ENCODE peak calls at places on chromosome 4, in five cellular contexts. J is colonic mucosa, H is AG10803, M is Panc1, Q is fibroblast of lung. I is an unnamed sample.

GRCh38 chr4:46267866-46268265 is 122.1 kb downstream of the GABRA2 start:
- DNase-seq in J (no peak), H (no peak), M (no peak), Q (no peak), I (no peak)

GRCh38 chr4:153228512-153229145 is 24.4 kb downstream of the TRIM2 start:
- DNase-seq in J (no peak), H (no peak), M (no peak), Q (peak), I (no peak)

GRCh38 chr4:38266616-38267015 is 306.4 kb downstream of the PTTG2 start:
- DNase-seq in J (peak), H (peak), M (peak), Q (peak), I (no peak)

GRCh38 chr4:38976308-38976707 is 55.9 kb downstream of the TMEM156 start:
- DNase-seq in J (no peak), H (no peak), M (no peak), Q (no peak), I (no peak)

GRCh38 chr4:106583567-106583966 is 215.0 kb upstream of the GIMD1 start:
- DNase-seq in J (no peak), H (peak), M (no peak), Q (peak), I (peak)

GRCh38 chr4:158068063-158068462 is 104.8 kb downstream of the GASK1B start:
- DNase-seq in J (no peak), H (peak), M (no peak), Q (peak), I (no peak)

GRCh38 chr4:118994030-118994429 is 105.4 kb downstream of the SYNPO2 start:
- DNase-seq in J (peak), H (peak), M (no peak), Q (peak), I (peak)

GRCh38 chr4:152515678-152516077 is 20.2 kb downstream of the FBXW7 start:
- DNase-seq in J (no peak), H (peak), M (no peak), Q (peak), I (peak)

GRCh38 chr4:89403826-89404225 is 96.2 kb upstream of the GPRIN3 start:
- DNase-seq in J (no peak), H (no peak), M (no peak), Q (no peak), I (no peak)

GRCh38 chr4:151887816-151888180 is 127.0 kb upstream of the GATB start:
- DNase-seq in J (no peak), H (no peak), M (no peak), Q (no peak), I (no peak)

GRCh38 chr4:13988347-13989265 is 361.1 kb upstream of the BOD1L1 start:
- DNase-seq in J (peak), H (peak), M (no peak), Q (peak), I (no peak)

GRCh38 chr4:172412851-172413250 is 599.6 kb downstream of the GALNTL6 start:
- DNase-seq in J (no peak), H (no peak), M (no peak), Q (no peak), I (no peak)

GRCh38 chr4:107755841-107756356 is 35.9 kb upstream of the PAPSS1 start:
- DNase-seq in J (no peak), H (peak), M (no peak), Q (peak), I (no peak)

GRCh38 chr4:148053298-148054003 is 321.6 kb downstream of the ARHGAP10 start:
- DNase-seq in J (no peak), H (no peak), M (no peak), Q (no peak), I (no peak)

GRCh38 chr4:158236304-158237030 is 26.2 kb downstream of the TMEM144 start:
- DNase-seq in J (no peak), H (no peak), M (no peak), Q (no peak), I (no peak)

GRCh38 chr4:87949961-87950360 is 25.6 kb upstream of the SPP1 start:
- DNase-seq in J (peak), H (peak), M (no peak), Q (peak), I (no peak)

GRCh38 chr4:87565746-87566145 is 36.6 kb upstream of the SPARCL1 start:
- DNase-seq in J (no peak), H (no peak), M (no peak), Q (no peak), I (no peak)

GRCh38 chr4:2940267-2941137 is 22.7 kb downstream of the NOP14 start:
- DNase-seq in J (no peak), H (no peak), M (no peak), Q (no peak), I (no peak)

GRCh38 chr4:123628288-123628687 is 231.7 kb downstream of the SPRY1 start:
- DNase-seq in J (no peak), H (no peak), M (no peak), Q (no peak), I (no peak)

GRCh38 chr4:98466868-98467599 is 191.4 kb downstream of the TSPAN5 start:
- DNase-seq in J (no peak), H (no peak), M (no peak), Q (peak), I (no peak)

GRCh38 chr4:76637704-76638361 is 202.8 kb downstream of the SHROOM3 start:
- DNase-seq in J (no peak), H (peak), M (no peak), Q (peak), I (no peak)

GRCh38 chr4:21649691-21650090 is 298.9 kb downstream of the KCNIP4 start:
- DNase-seq in J (no peak), H (no peak), M (no peak), Q (peak), I (no peak)

GRCh38 chr4:147994076-147994475 is 262.2 kb downstream of the ARHGAP10 start:
- DNase-seq in J (no peak), H (no peak), M (no peak), Q (peak), I (no peak)

GRCh38 chr4:70008771-70009170 is 13.0 kb downstream of the STATH start:
- DNase-seq in J (no peak), H (no peak), M (no peak), Q (no peak), I (no peak)

DNA sequence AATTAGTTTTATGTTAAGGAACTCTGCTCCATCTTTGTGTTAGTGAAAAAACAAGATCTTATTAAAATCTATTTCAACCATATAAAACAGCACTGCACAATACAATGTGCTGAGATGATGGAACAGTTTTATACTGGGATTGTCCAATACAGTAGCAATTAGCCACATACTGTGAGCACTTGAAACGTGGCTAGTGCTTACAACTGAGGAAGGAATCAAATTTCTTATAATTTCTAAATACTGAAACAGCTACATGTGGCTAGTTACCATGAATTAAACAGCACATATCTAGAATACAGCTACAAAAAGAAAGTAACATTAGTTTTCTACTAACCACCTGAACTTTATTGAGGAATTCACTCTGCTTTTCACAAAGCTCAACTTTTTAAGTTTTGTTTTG is 14.7 kb downstream of the NFXL1 start:
- DNase-seq in J (no peak), H (no peak), M (no peak), Q (no peak), I (no peak)
- H3K4me3 ChIP-seq in J (no peak), H (no peak), M (no peak), Q (no peak), I (no peak)

DNA sequence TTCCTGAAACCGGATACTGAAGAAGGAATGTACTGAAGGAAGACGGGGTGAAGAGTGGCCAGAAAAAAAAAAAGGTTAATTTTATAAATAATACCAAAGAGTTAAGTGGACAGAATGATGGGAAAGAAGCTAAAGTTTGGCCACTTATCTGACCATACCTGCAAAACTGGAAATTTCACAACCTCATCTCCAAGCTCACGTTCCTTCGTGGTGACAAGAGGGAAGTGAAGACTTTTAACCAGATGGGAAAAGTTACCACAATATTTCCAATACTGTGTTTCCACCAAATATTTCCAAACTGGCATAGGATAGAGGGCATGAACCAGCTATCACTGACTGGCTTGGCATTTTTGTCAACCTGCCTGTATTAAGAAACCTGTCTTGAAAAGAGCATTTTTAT is 56.4 kb downstream of the MAML3 start:
- DNase-seq in J (no peak), H (no peak), M (no peak), Q (no peak), I (no peak)
- H3K4me3 ChIP-seq in J (no peak), H (no peak), M (peak), Q (no peak), I (no peak)

GRCh38 chr4:188414441-188414840 is 275.2 kb downstream of the TRIML1 start:
- DNase-seq in J (no peak), H (no peak), M (no peak), Q (no peak), I (no peak)
- H3K4me3 ChIP-seq in J (no peak), H (no peak), M (no peak), Q (no peak), I (no peak)

GRCh38 chr4:26993967-26994366 is 133.3 kb downstream of the STIM2 start:
- DNase-seq in J (no peak), H (no peak), M (no peak), Q (no peak), I (no peak)
- H3K4me3 ChIP-seq in J (no peak), H (no peak), M (no peak), Q (no peak), I (no peak)

DNA sequence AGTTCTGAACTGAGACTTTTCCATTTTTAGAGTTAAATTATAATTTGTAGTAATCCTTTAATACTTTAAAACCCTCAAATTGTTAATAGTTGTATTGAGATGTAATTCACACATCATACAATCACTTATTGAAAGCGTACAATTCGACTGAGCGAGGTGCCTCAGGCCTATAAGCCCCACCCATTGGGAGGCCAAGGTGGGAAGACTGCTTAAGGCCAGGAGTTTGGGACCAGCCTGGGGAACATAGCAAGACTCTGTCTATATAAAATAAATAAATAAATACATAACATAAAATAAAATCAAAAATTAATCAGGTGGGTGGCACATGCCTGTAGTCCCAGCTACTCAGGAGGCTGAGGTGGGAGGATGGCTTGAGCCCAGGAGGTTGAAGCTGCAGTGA is 70.3 kb downstream of the RWDD4 start:
- DNase-seq in J (no peak), H (no peak), M (no peak), Q (no peak), I (no peak)
- H3K4me3 ChIP-seq in J (no peak), H (no peak), M (no peak), Q (peak), I (no peak)

DNA sequence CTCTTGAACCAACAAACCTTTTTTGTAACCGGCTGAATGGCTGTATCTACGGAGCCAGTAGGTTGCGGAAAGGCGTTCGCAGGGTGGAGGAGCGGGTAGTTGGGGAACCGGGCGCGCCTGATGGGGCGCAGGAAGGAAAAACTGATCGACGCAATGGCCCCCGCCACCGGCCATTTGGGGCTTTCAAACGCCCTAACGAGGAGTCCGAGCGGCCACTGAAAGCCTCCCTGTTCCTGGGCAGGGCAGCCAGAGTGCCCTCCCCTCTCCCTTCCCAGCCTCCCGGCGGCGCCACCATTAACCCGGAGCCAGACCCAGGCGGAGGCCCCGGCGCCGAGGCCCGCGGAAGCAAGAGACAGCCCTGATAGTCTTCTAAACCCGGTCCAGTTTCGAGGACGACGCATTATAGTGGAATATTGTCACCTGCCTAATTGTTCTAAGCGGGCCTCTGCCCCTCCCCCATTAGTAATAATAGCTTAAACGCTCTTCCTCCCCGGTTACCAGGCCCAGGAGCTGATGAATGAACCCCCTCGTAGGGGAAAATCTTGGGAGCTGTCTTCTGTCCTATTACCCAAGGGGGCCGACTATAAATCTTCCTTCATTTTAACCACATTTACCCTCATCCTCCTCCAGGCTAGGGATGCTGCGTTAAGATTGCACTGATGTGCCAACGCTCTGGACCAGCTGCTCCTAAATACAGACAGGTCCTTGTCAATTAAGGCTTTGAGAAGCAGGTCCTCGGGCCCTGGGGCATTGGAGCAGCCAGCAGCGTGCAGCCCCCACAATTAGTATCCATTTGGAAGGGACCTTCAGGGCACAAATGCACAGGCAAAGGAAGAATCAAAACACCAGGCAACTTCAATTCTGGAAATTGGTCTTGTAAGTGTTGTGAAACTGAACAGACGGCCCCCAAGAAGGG is 61.6 kb upstream of the TMEM33 start:
- DNase-seq in J (no peak), H (no peak), M (no peak), Q (no peak), I (no peak)
- H3K4me3 ChIP-seq in J (no peak), H (no peak), M (no peak), Q (no peak), I (no peak)

GRCh38 chr4:126916626-126917140 is 716.1 kb upstream of the INTU start:
- DNase-seq in J (no peak), H (peak), M (no peak), Q (peak), I (peak)
- H3K4me3 ChIP-seq in J (no peak), H (peak), M (no peak), Q (peak), I (peak)

I was measured in BJ.